ENCODE peak calls at places on chromosomes 13 and 19, in nine cellular contexts. X, H, T, F, D, Y, K, G and V are unnamed samples. For H3K27me3, the result is how much of the 10 kb centered on the place peaks cover.

GRCh38 chr19:36030264-36031148 is 2.2 kb downstream of the CLIP3 start:
- DNase-seq in Y (no peak), F (peak), H (no peak), T (no peak), D (no peak), X (no peak), G (no peak), K (no peak), V (no peak)

GRCh38 chr19:52722062-52723005 is 12.5 kb downstream of the ZNF611 start:
- DNase-seq in Y (no peak), K (no peak), X (no peak), D (no peak), H (no peak), G (no peak), F (peak), T (no peak), V (no peak)

GRCh38 chr13:104385409-104385808 is 1319.2 kb upstream of the SLC10A2 start:
- DNase-seq in X (no peak), H (no peak), G (no peak), F (peak), T (no peak), Y (no peak), K (no peak), D (no peak), V (no peak)

GRCh38 chr13:42373048-42373812 is 101.3 kb downstream of the AKAP11 start:
- DNase-seq in H (no peak), D (no peak), X (no peak), K (no peak), G (no peak), F (no peak), Y (no peak), T (no peak), V (no peak)

GRCh38 chr13:29996316-29996715 is 145.9 kb upstream of the UBL3 start:
- DNase-seq in D (no peak), F (no peak), G (no peak), T (no peak), Y (no peak), H (no peak), K (no peak), X (no peak), V (no peak)

GRCh38 chr19:10544242-10544752 is 593 bp downstream of the ATG4D start:
- DNase-seq in F (peak), H (peak), G (no peak), D (peak), Y (no peak), T (no peak), K (peak), X (peak), V (no peak)

GRCh38 chr13:73429691-73430090 is 370.9 kb downstream of the KLF5 start:
- DNase-seq in D (no peak), X (no peak), K (no peak), G (no peak), F (peak), Y (no peak), T (no peak), H (no peak), V (no peak)

GRCh38 chr13:86725105-86725504 is 925.9 kb upstream of the SLITRK6 start:
- DNase-seq in F (no peak), H (no peak), Y (no peak), G (no peak), X (no peak), D (no peak), T (peak), K (no peak), V (no peak)

GRCh38 chr13:102401305-102401704 is 543 bp downstream of the FGF14 start:
- DNase-seq in T (no peak), X (no peak), Y (no peak), H (no peak), D (no peak), F (peak), K (no peak), G (no peak), V (no peak)

GRCh38 chr13:85074543-85075313 is 724.5 kb downstream of the SLITRK6 start:
- DNase-seq in K (no peak), G (no peak), Y (no peak), F (no peak), H (no peak), D (no peak), X (no peak), T (no peak), V (no peak)

GRCh38 chr13:107367258-107367657 is 799.3 kb upstream of the ARGLU1 start:
- DNase-seq in Y (no peak), T (no peak), G (no peak), K (no peak), X (no peak), H (no peak), D (no peak), F (peak), V (no peak)

GRCh38 chr13:82356667-82357066 is 1525.6 kb downstream of the SLITRK1 start:
- DNase-seq in X (no peak), H (no peak), Y (no peak), D (no peak), F (peak), T (no peak), K (no peak), G (no peak), V (no peak)

GRCh38 chr19:38951187-38951586 is 20.4 kb downstream of the MRPS12 start:
- DNase-seq in Y (no peak), H (no peak), T (no peak), F (no peak), D (no peak), K (no peak), X (no peak), G (no peak), V (no peak)

GRCh38 chr13:99326012-99326411 is 18.8 kb upstream of the GPR183 start:
- DNase-seq in G (no peak), H (no peak), Y (no peak), K (no peak), X (no peak), F (no peak), D (no peak), T (no peak), V (no peak)

GRCh38 chr13:41613984-41614581 is 156.7 kb downstream of the RGCC start:
- DNase-seq in F (peak), H (no peak), G (no peak), X (no peak), T (no peak), Y (peak), D (no peak), K (peak), V (peak)

GRCh38 chr13:40801255-40802217 is 12.1 kb downstream of the SLC25A15 start:
- DNase-seq in X (peak), T (no peak), Y (no peak), H (no peak), K (peak), F (no peak), D (no peak), G (no peak), V (no peak)

GRCh38 chr19:41299046-41299754 is 10.8 kb upstream of the CCDC97 start:
- DNase-seq in Y (peak), K (no peak), G (no peak), D (no peak), F (peak), X (peak), H (no peak), T (no peak), V (no peak)

GRCh38 chr13:72166102-72166660 is 299.2 kb upstream of the DACH1 start:
- DNase-seq in K (no peak), T (no peak), X (no peak), H (no peak), D (no peak), G (no peak), Y (no peak), F (no peak), V (no peak)

GRCh38 chr19:33329060-33329459 is 26.7 kb upstream of the CEBPA start:
- DNase-seq in T (no peak), F (no peak), Y (no peak), G (no peak), X (no peak), D (no peak), H (no peak), K (no peak), V (no peak)

GRCh38 chr19:39327990-39328705 is 7.5 kb upstream of the LRFN1 start:
- DNase-seq in G (peak), Y (peak), T (peak), D (peak), H (peak), K (peak), F (peak), X (peak), V (peak)

GRCh38 chr13:73273737-73274136 is 214.9 kb downstream of the KLF5 start:
- DNase-seq in T (no peak), Y (no peak), F (peak), K (no peak), G (no peak), X (no peak), H (no peak), D (no peak), V (no peak)

GRCh38 chr13:106680796-106681482 is 113.0 kb upstream of the ARGLU1 start:
- DNase-seq in H (no peak), K (no peak), G (no peak), T (peak), F (no peak), Y (no peak), X (no peak), D (no peak), V (no peak)

DNA sequence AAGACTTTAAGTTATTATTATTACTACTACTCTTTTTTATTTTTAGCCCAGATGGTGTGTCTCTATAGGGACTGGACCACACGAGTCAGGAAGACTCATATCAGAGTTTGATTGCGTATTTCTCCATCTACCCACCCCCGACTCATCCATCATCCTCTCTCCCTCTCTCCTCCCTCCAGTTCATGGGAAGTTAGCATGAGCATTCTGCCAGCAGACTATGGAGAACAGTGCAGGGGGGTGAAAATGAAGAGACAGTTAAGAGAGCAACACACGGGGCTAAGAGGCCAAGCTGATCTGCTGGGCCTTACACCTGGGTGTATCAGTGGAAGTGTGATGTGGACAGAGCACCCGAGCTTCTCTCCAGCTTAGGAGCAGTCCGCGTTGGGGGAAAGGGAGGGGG is 95.0 kb downstream of the UQCRFS1 start:
- DNase-seq in K (no peak), T (no peak), X (no peak), H (no peak), G (no peak), D (no peak), Y (no peak), F (no peak), V (no peak)
- H3K27me3 ChIP-seq in K (under half), T (under half), X (under half), H (under half), G (under half), D (under half), Y (under half), F (under half), V (under half)

GRCh38 chr13:31209172-31209818 is 9.5 kb downstream of the B3GLCT start:
- DNase-seq in K (peak), X (peak), F (peak), Y (peak), G (no peak), D (no peak), H (peak), T (peak), V (peak)

GRCh38 chr13:31209819-31210209 is 10.0 kb downstream of the B3GLCT start:
- DNase-seq in Y (no peak), T (no peak), X (no peak), F (no peak), H (no peak), K (no peak), G (no peak), D (no peak), V (no peak)

GRCh38 chr13:31204592-31204991 is 4.8 kb downstream of the B3GLCT start:
- DNase-seq in T (no peak), K (no peak), D (no peak), Y (no peak), F (peak), X (no peak), H (no peak), G (no peak), V (no peak)

GRCh38 chr13:31208554-31209122 is 8.9 kb downstream of the B3GLCT start:
- DNase-seq in D (no peak), T (no peak), G (no peak), H (no peak), K (no peak), Y (no peak), F (no peak), X (no peak), V (no peak)

GRCh38 chr13:31207630-31208549 is 8.1 kb downstream of the B3GLCT start:
- DNase-seq in H (no peak), K (no peak), D (no peak), Y (no peak), F (peak), G (no peak), T (no peak), X (no peak), V (no peak)
- H3K27ac ChIP-seq in H (peak), K (no peak), D (no peak), Y (no peak), F (peak), G (no peak), T (no peak), X (no peak), V (peak)

GRCh38 chr19:14949876-14950275 is 8.6 kb downstream of the OR7C2 start:
- DNase-seq in Y (no peak), X (no peak), F (no peak), H (no peak), T (no peak), G (no peak), K (no peak), D (no peak), V (no peak)
- H3K27me3 ChIP-seq in Y (under half), X (under half), F (under half), H (under half), T (under half), G (under half), K (under half), D (under half), V (under half)

GRCh38 chr19:3282564-3282963 is 58.1 kb downstream of the CELF5 start:
- DNase-seq in X (no peak), T (no peak), F (no peak), K (no peak), H (no peak), G (no peak), Y (no peak), D (no peak), V (no peak)

GRCh38 chr19:3285647-3286176 is 61.3 kb downstream of the CELF5 start:
- DNase-seq in Y (no peak), T (peak), F (no peak), X (no peak), D (no peak), K (no peak), H (no peak), G (no peak), V (no peak)

GRCh38 chr19:3283886-3284657 is 59.6 kb downstream of the CELF5 start:
- DNase-seq in X (no peak), Y (no peak), T (no peak), D (no peak), H (no peak), G (no peak), F (no peak), K (no peak), V (no peak)

GRCh38 chr19:3283246-3283751 is 58.8 kb downstream of the CELF5 start:
- DNase-seq in K (no peak), Y (no peak), G (no peak), F (no peak), T (no peak), X (no peak), D (no peak), H (no peak), V (no peak)

GRCh38 chr19:3284759-3285646 is 60.5 kb downstream of the CELF5 start:
- DNase-seq in X (peak), G (no peak), D (peak), F (peak), T (peak), H (peak), Y (no peak), K (peak), V (peak)
- H3K27ac ChIP-seq in X (no peak), G (no peak), D (no peak), F (no peak), T (no peak), H (peak), Y (no peak), K (peak), V (peak)